ENCODE peak calls at places on chromosome 3, in four cellular contexts. One of them, this sample, is unnamed.

GRCh38 chr3:59641169-59641914 is 591.5 kb upstream of the CFAP20DC start:
- DNase-seq in SK-N-SH: no peak
- DNase-seq in GM23248: peak
- DNase-seq in neural progenitor cell: no peak
- DNase-seq in this sample: no peak

GRCh38 chr3:177602601-177603136 is 405.4 kb upstream of the TBL1XR1 start:
- DNase-seq in neural progenitor cell: no peak
- DNase-seq in SK-N-SH: no peak
- DNase-seq in GM23248: peak
- DNase-seq in this sample: no peak

GRCh38 chr3:130516645-130517512 is at the start of gene COL6A6:
- DNase-seq in SK-N-SH: peak
- DNase-seq in GM23248: peak
- DNase-seq in neural progenitor cell: peak
- DNase-seq in this sample: peak

GRCh38 chr3:177208223-177208622 is 10.9 kb upstream of the TBL1XR1 start:
- DNase-seq in SK-N-SH: no peak
- DNase-seq in neural progenitor cell: no peak
- DNase-seq in GM23248: no peak
- DNase-seq in this sample: no peak

GRCh38 chr3:53161820-53162671 is 1.0 kb downstream of the PRKCD start:
- DNase-seq in neural progenitor cell: peak
- DNase-seq in GM23248: peak
- DNase-seq in SK-N-SH: peak
- DNase-seq in this sample: peak

GRCh38 chr3:42012935-42013651 is 51.2 kb upstream of the ULK4 start:
- DNase-seq in GM23248: peak
- DNase-seq in neural progenitor cell: peak
- DNase-seq in SK-N-SH: peak
- DNase-seq in this sample: peak

GRCh38 chr3:184320099-184320445 is 5.7 kb downstream of the EIF4G1 start:
- DNase-seq in SK-N-SH: peak
- DNase-seq in GM23248: peak
- DNase-seq in neural progenitor cell: no peak
- DNase-seq in this sample: peak

GRCh38 chr3:108130705-108131104 is 39.9 kb upstream of the CD47 start:
- DNase-seq in neural progenitor cell: no peak
- DNase-seq in GM23248: peak
- DNase-seq in SK-N-SH: no peak
- DNase-seq in this sample: no peak

GRCh38 chr3:15823092-15823491 is 25.3 kb upstream of the ANKRD28 start:
- DNase-seq in neural progenitor cell: peak
- DNase-seq in GM23248: no peak
- DNase-seq in SK-N-SH: no peak
- DNase-seq in this sample: peak

GRCh38 chr3:188389711-188390346 is 235.9 kb downstream of the LPP start:
- DNase-seq in neural progenitor cell: no peak
- DNase-seq in GM23248: peak
- DNase-seq in SK-N-SH: no peak
- DNase-seq in this sample: no peak

GRCh38 chr3:125434582-125435011 is 59.5 kb upstream of the ZNF148 start:
- DNase-seq in GM23248: no peak
- DNase-seq in SK-N-SH: no peak
- DNase-seq in neural progenitor cell: no peak
- DNase-seq in this sample: no peak

GRCh38 chr3:131221731-131222130 is 159.8 kb upstream of the NUDT16 start:
- DNase-seq in neural progenitor cell: no peak
- DNase-seq in SK-N-SH: no peak
- DNase-seq in GM23248: peak
- DNase-seq in this sample: no peak

GRCh38 chr3:114411292-114411691 is 117.5 kb downstream of the TIGIT start:
- DNase-seq in GM23248: peak
- DNase-seq in neural progenitor cell: no peak
- DNase-seq in SK-N-SH: no peak
- DNase-seq in this sample: no peak

GRCh38 chr3:146326875-146327543 is 76.1 kb upstream of the PLSCR4 start:
- DNase-seq in SK-N-SH: peak
- DNase-seq in neural progenitor cell: peak
- DNase-seq in GM23248: peak
- DNase-seq in this sample: peak

GRCh38 chr3:37945803-37946530 is 44.6 kb upstream of the VILL start:
- DNase-seq in SK-N-SH: peak
- DNase-seq in neural progenitor cell: no peak
- DNase-seq in GM23248: peak
- DNase-seq in this sample: no peak

GRCh38 chr3:60594025-60594424 is 657.2 kb downstream of the FHIT start:
- DNase-seq in GM23248: no peak
- DNase-seq in SK-N-SH: no peak
- DNase-seq in neural progenitor cell: no peak
- DNase-seq in this sample: no peak

GRCh38 chr3:159829056-159829995 is 159.3 kb upstream of the IL12A start:
- DNase-seq in neural progenitor cell: no peak
- DNase-seq in GM23248: peak
- DNase-seq in SK-N-SH: peak
- DNase-seq in this sample: no peak

GRCh38 chr3:52067046-52067445 is 10.7 kb upstream of the DUSP7 start:
- DNase-seq in neural progenitor cell: no peak
- DNase-seq in GM23248: no peak
- DNase-seq in SK-N-SH: no peak
- DNase-seq in this sample: no peak

GRCh38 chr3:60720696-60721228 is 530.5 kb downstream of the FHIT start:
- DNase-seq in GM23248: peak
- DNase-seq in neural progenitor cell: no peak
- DNase-seq in SK-N-SH: no peak
- DNase-seq in this sample: no peak

GRCh38 chr3:129559565-129560079 is 16.6 kb downstream of the H1-8 start:
- DNase-seq in SK-N-SH: no peak
- DNase-seq in GM23248: no peak
- DNase-seq in neural progenitor cell: no peak
- DNase-seq in this sample: no peak

GRCh38 chr3:134892317-134892716 is 97.3 kb downstream of the EPHB1 start:
- DNase-seq in SK-N-SH: no peak
- DNase-seq in GM23248: no peak
- DNase-seq in neural progenitor cell: no peak
- DNase-seq in this sample: peak

GRCh38 chr3:107795514-107796094 is 272.8 kb downstream of the BBX start:
- DNase-seq in SK-N-SH: no peak
- DNase-seq in neural progenitor cell: no peak
- DNase-seq in GM23248: no peak
- DNase-seq in this sample: no peak

GRCh38 chr3:58899159-58899952 is 150.5 kb downstream of the CFAP20DC start:
- DNase-seq in SK-N-SH: peak
- DNase-seq in neural progenitor cell: no peak
- DNase-seq in GM23248: peak
- DNase-seq in this sample: no peak

GRCh38 chr3:55639886-55640765 is 153.0 kb upstream of the WNT5A start:
- DNase-seq in neural progenitor cell: no peak
- DNase-seq in SK-N-SH: no peak
- DNase-seq in GM23248: no peak
- DNase-seq in this sample: no peak

GRCh38 chr3:112445839-112446238 is 53.4 kb downstream of the BTLA start:
- DNase-seq in GM23248: no peak
- DNase-seq in neural progenitor cell: no peak
- DNase-seq in SK-N-SH: no peak
- DNase-seq in this sample: no peak

GRCh38 chr3:196192036-196193001 is 18.9 kb downstream of the ZDHHC19 start:
- DNase-seq in GM23248: no peak
- DNase-seq in SK-N-SH: peak
- DNase-seq in neural progenitor cell: no peak
- DNase-seq in this sample: peak

GRCh38 chr3:32423534-32423933 is 31.9 kb downstream of the CMTM7 start:
- DNase-seq in SK-N-SH: no peak
- DNase-seq in GM23248: no peak
- DNase-seq in neural progenitor cell: no peak
- DNase-seq in this sample: no peak

GRCh38 chr3:32421991-32422859 is 30.6 kb downstream of the CMTM7 start:
- DNase-seq in neural progenitor cell: no peak
- DNase-seq in SK-N-SH: peak
- DNase-seq in GM23248: peak
- DNase-seq in this sample: no peak

GRCh38 chr3:32424581-32425250 is 33.1 kb downstream of the CMTM7 start:
- DNase-seq in neural progenitor cell: no peak
- DNase-seq in GM23248: no peak
- DNase-seq in SK-N-SH: no peak
- DNase-seq in this sample: no peak

GRCh38 chr3:32422943-32423342 is 31.3 kb downstream of the CMTM7 start:
- DNase-seq in GM23248: no peak
- DNase-seq in SK-N-SH: no peak
- DNase-seq in neural progenitor cell: no peak
- DNase-seq in this sample: no peak

GRCh38 chr3:32423956-32424558 is 32.4 kb downstream of the CMTM7 start:
- DNase-seq in SK-N-SH: no peak
- DNase-seq in neural progenitor cell: no peak
- DNase-seq in GM23248: no peak
- DNase-seq in this sample: no peak
- H2AFZ ChIP-seq in SK-N-SH: no peak
- H2AFZ ChIP-seq in neural progenitor cell: no peak
- H2AFZ ChIP-seq in GM23248: no peak
- H2AFZ ChIP-seq in this sample: no peak

DNA sequence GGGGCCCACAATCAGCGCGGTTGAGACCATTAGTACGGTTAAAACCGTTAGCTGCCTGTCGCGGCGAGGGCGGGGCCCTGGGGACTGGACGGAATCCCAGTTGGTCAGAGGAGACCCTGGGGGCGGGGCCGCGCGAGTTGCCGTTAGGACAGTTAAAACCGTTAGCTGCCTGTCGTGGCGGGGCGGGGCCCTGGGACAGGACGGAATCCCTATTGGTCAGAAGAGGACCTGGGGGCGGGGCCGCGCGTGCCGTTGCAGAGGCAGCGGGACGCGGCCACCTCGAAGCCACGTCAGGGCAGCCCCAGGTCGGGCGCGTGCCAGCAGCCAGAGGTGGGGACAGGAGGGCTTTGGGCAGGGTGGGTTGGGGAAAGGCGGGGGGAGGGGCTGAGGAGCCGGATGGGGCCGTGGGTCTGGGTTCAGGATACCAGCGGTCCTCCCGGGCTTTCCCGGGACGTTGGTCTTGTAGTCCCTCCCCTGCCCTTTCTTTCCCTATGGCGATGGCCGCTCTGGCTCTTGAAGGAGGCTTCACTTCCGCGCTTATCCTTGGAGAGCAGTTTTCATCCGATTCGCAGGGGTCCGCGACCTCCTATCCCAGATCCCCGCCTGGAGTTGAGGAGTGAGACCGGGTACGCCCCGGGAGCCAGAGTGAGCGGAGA is 28.0 kb downstream of the KLHDC8B start:
- DNase-seq in neural progenitor cell: no peak
- DNase-seq in SK-N-SH: peak
- DNase-seq in GM23248: peak
- DNase-seq in this sample: peak
- H3K4me2 ChIP-seq in neural progenitor cell: no peak
- H3K4me2 ChIP-seq in SK-N-SH: no peak
- H3K4me2 ChIP-seq in GM23248: peak
- H3K4me2 ChIP-seq in this sample: peak

GRCh38 chr3:12954891-12955650 is 113.7 kb upstream of the RPL32 start:
- DNase-seq in GM23248: peak
- DNase-seq in neural progenitor cell: no peak
- DNase-seq in SK-N-SH: peak
- DNase-seq in this sample: no peak
- TF ChIP-seq EZH2phosphoT487 in GM23248: no peak
- TF ChIP-seq EZH2phosphoT487 in neural progenitor cell: no peak
- TF ChIP-seq EZH2phosphoT487 in SK-N-SH: no peak
- TF ChIP-seq EZH2phosphoT487 in this sample: no peak

DNA sequence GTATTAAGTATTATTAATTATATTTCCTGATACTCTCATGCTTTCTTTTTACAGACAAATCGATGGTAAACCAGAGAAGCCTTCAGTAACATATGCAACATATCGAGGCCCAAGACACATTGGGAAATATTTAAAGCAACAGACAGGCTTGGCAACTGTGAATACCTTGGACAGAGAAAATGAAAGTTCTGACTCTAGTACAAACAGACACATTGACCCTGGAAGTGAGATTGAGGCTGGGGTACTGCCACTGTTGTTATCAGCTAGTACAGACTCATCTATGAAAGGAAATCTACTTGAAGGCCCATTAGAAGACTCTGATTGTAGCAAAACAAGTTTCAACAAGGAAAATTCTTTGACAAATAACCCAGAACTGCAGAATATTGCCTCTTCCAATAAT is 50.0 kb downstream of the CRYBG3 start:
- DNase-seq in neural progenitor cell: no peak
- DNase-seq in SK-N-SH: no peak
- DNase-seq in GM23248: peak
- DNase-seq in this sample: no peak
- H2AFZ ChIP-seq in neural progenitor cell: no peak
- H2AFZ ChIP-seq in SK-N-SH: no peak
- H2AFZ ChIP-seq in GM23248: peak
- H2AFZ ChIP-seq in this sample: no peak

GRCh38 chr3:110430146-110430545 is 641.5 kb upstream of the NECTIN3 start:
- DNase-seq in SK-N-SH: no peak
- DNase-seq in GM23248: peak
- DNase-seq in neural progenitor cell: no peak
- DNase-seq in this sample: no peak
- H3K4me2 ChIP-seq in SK-N-SH: no peak
- H3K4me2 ChIP-seq in GM23248: no peak
- H3K4me2 ChIP-seq in neural progenitor cell: no peak
- H3K4me2 ChIP-seq in this sample: no peak

GRCh38 chr3:88113311-88114162 is 36.2 kb upstream of the C3orf38 start:
- DNase-seq in GM23248: peak
- DNase-seq in SK-N-SH: peak
- DNase-seq in neural progenitor cell: peak
- DNase-seq in this sample: peak
- TF ChIP-seq EZH2phosphoT487 in GM23248: no peak
- TF ChIP-seq EZH2phosphoT487 in SK-N-SH: no peak
- TF ChIP-seq EZH2phosphoT487 in neural progenitor cell: no peak
- TF ChIP-seq EZH2phosphoT487 in this sample: no peak

GRCh38 chr3:152147748-152148147 is 121.0 kb upstream of the MBNL1 start:
- DNase-seq in SK-N-SH: no peak
- DNase-seq in neural progenitor cell: no peak
- DNase-seq in GM23248: no peak
- DNase-seq in this sample: no peak

GRCh38 chr3:152148579-152148978 is 120.2 kb upstream of the MBNL1 start:
- DNase-seq in SK-N-SH: no peak
- DNase-seq in neural progenitor cell: no peak
- DNase-seq in GM23248: no peak
- DNase-seq in this sample: peak

GRCh38 chr3:152155246-152155645 is 113.5 kb upstream of the MBNL1 start:
- DNase-seq in SK-N-SH: no peak
- DNase-seq in GM23248: peak
- DNase-seq in neural progenitor cell: no peak
- DNase-seq in this sample: no peak

GRCh38 chr3:152149832-152150231 is 118.9 kb upstream of the MBNL1 start:
- DNase-seq in GM23248: no peak
- DNase-seq in SK-N-SH: no peak
- DNase-seq in neural progenitor cell: no peak
- DNase-seq in this sample: no peak

GRCh38 chr3:152151216-152151874 is 117.4 kb upstream of the MBNL1 start:
- DNase-seq in SK-N-SH: no peak
- DNase-seq in GM23248: peak
- DNase-seq in neural progenitor cell: no peak
- DNase-seq in this sample: peak
- H2AFZ ChIP-seq in SK-N-SH: peak
- H2AFZ ChIP-seq in GM23248: peak
- H2AFZ ChIP-seq in neural progenitor cell: no peak
- H2AFZ ChIP-seq in this sample: no peak

This sample was measured in GM23338.